ENCODE peak calls at places on chromosomes 7 and 10, in six cellular contexts. One of them, this sample, is unnamed. For H3K36me3, the result is how much of the 10 kb centered on the place peaks cover.

GRCh38 chr10:45442670-45443069 is 68.7 kb downstream of the ALOX5 start:
- DNase-seq in CD8-positive, alpha-beta T cell: no peak
- DNase-seq in HCT116: no peak
- DNase-seq in astrocyte: no peak
- DNase-seq in uterus: no peak
- DNase-seq in thyroid gland: no peak
- DNase-seq in this sample: peak

GRCh38 chr10:117425908-117426566 is 50.8 kb upstream of the PDZD8 start:
- DNase-seq in CD8-positive, alpha-beta T cell: no peak
- DNase-seq in HCT116: no peak
- DNase-seq in astrocyte: no peak
- DNase-seq in uterus: no peak
- DNase-seq in thyroid gland: no peak
- DNase-seq in this sample: peak

GRCh38 chr10:24756283-24756682 is 32.6 kb upstream of the ARHGAP21 start:
- DNase-seq in CD8-positive, alpha-beta T cell: no peak
- DNase-seq in HCT116: no peak
- DNase-seq in astrocyte: no peak
- DNase-seq in uterus: no peak
- DNase-seq in thyroid gland: no peak
- DNase-seq in this sample: no peak

GRCh38 chr10:126663328-126663727 is 7.2 kb downstream of the C10orf90 start:
- DNase-seq in CD8-positive, alpha-beta T cell: peak
- DNase-seq in HCT116: no peak
- DNase-seq in astrocyte: peak
- DNase-seq in uterus: peak
- DNase-seq in thyroid gland: no peak
- DNase-seq in this sample: no peak

GRCh38 chr10:102782698-102783540 is 39.2 kb downstream of the WBP1L start:
- DNase-seq in CD8-positive, alpha-beta T cell: no peak
- DNase-seq in HCT116: no peak
- DNase-seq in astrocyte: peak
- DNase-seq in uterus: peak
- DNase-seq in thyroid gland: peak
- DNase-seq in this sample: peak

GRCh38 chr7:84949067-84949466 is 237.8 kb downstream of the SEMA3D start:
- DNase-seq in CD8-positive, alpha-beta T cell: no peak
- DNase-seq in HCT116: no peak
- DNase-seq in astrocyte: peak
- DNase-seq in uterus: no peak
- DNase-seq in thyroid gland: no peak
- DNase-seq in this sample: no peak

GRCh38 chr10:49418053-49418326 is 22.1 kb upstream of the DRGX start:
- DNase-seq in CD8-positive, alpha-beta T cell: no peak
- DNase-seq in HCT116: no peak
- DNase-seq in astrocyte: no peak
- DNase-seq in uterus: no peak
- DNase-seq in thyroid gland: no peak
- DNase-seq in this sample: no peak

GRCh38 chr10:14362098-14362497 is 31.4 kb upstream of the FRMD4A start:
- DNase-seq in CD8-positive, alpha-beta T cell: no peak
- DNase-seq in HCT116: no peak
- DNase-seq in astrocyte: peak
- DNase-seq in uterus: no peak
- DNase-seq in thyroid gland: no peak
- DNase-seq in this sample: no peak

GRCh38 chr7:80312139-80312661 is 177.6 kb downstream of the GNAI1 start:
- DNase-seq in CD8-positive, alpha-beta T cell: no peak
- DNase-seq in HCT116: no peak
- DNase-seq in astrocyte: peak
- DNase-seq in uterus: no peak
- DNase-seq in thyroid gland: peak
- DNase-seq in this sample: no peak

GRCh38 chr10:10293431-10293830 is 724.2 kb upstream of the CELF2 start:
- DNase-seq in CD8-positive, alpha-beta T cell: no peak
- DNase-seq in HCT116: no peak
- DNase-seq in astrocyte: no peak
- DNase-seq in uterus: peak
- DNase-seq in thyroid gland: no peak
- DNase-seq in this sample: peak

GRCh38 chr7:90424720-90425119 is 21.5 kb downstream of the CLDN12 start:
- DNase-seq in CD8-positive, alpha-beta T cell: no peak
- DNase-seq in HCT116: no peak
- DNase-seq in astrocyte: no peak
- DNase-seq in uterus: no peak
- DNase-seq in thyroid gland: no peak
- DNase-seq in this sample: no peak

GRCh38 chr7:111485981-111486380 is 76.3 kb downstream of the IMMP2L start:
- DNase-seq in CD8-positive, alpha-beta T cell: no peak
- DNase-seq in HCT116: no peak
- DNase-seq in astrocyte: no peak
- DNase-seq in uterus: no peak
- DNase-seq in thyroid gland: no peak
- DNase-seq in this sample: no peak

GRCh38 chr7:7185382-7185989 is 3.1 kb downstream of the C1GALT1 start:
- DNase-seq in CD8-positive, alpha-beta T cell: no peak
- DNase-seq in HCT116: no peak
- DNase-seq in astrocyte: no peak
- DNase-seq in uterus: no peak
- DNase-seq in thyroid gland: peak
- DNase-seq in this sample: peak

GRCh38 chr7:113289140-113289740 is 170.9 kb upstream of the SMIM30 start:
- DNase-seq in CD8-positive, alpha-beta T cell: no peak
- DNase-seq in HCT116: peak
- DNase-seq in astrocyte: peak
- DNase-seq in uterus: no peak
- DNase-seq in thyroid gland: no peak
- DNase-seq in this sample: no peak

GRCh38 chr7:149884541-149884940 is 10.8 kb downstream of the ATP6V0E2 start:
- DNase-seq in CD8-positive, alpha-beta T cell: no peak
- DNase-seq in HCT116: no peak
- DNase-seq in astrocyte: no peak
- DNase-seq in uterus: peak
- DNase-seq in thyroid gland: no peak
- DNase-seq in this sample: peak

GRCh38 chr7:108630002-108630401 is 60.3 kb downstream of the DNAJB9 start:
- DNase-seq in CD8-positive, alpha-beta T cell: no peak
- DNase-seq in HCT116: no peak
- DNase-seq in astrocyte: peak
- DNase-seq in uterus: no peak
- DNase-seq in thyroid gland: peak
- DNase-seq in this sample: no peak

GRCh38 chr7:42065015-42065414 is 172.0 kb downstream of the GLI3 start:
- DNase-seq in CD8-positive, alpha-beta T cell: no peak
- DNase-seq in HCT116: no peak
- DNase-seq in astrocyte: no peak
- DNase-seq in uterus: no peak
- DNase-seq in thyroid gland: no peak
- DNase-seq in this sample: no peak

GRCh38 chr7:134954197-134955082 is 31.9 kb upstream of the AGBL3 start:
- DNase-seq in CD8-positive, alpha-beta T cell: no peak
- DNase-seq in HCT116: peak
- DNase-seq in astrocyte: no peak
- DNase-seq in uterus: no peak
- DNase-seq in thyroid gland: no peak
- DNase-seq in this sample: no peak

GRCh38 chr10:73889014-73889413 is 14.7 kb upstream of the CAMK2G start:
- DNase-seq in CD8-positive, alpha-beta T cell: no peak
- DNase-seq in HCT116: peak
- DNase-seq in astrocyte: peak
- DNase-seq in uterus: peak
- DNase-seq in thyroid gland: peak
- DNase-seq in this sample: peak

GRCh38 chr7:100865372-100865911 is 1.7 kb upstream of the TRIP6 start:
- DNase-seq in CD8-positive, alpha-beta T cell: no peak
- DNase-seq in HCT116: peak
- DNase-seq in astrocyte: peak
- DNase-seq in uterus: no peak
- DNase-seq in thyroid gland: no peak
- DNase-seq in this sample: peak

GRCh38 chr7:80450621-80451308 is 61.1 kb downstream of the GNAT3 start:
- DNase-seq in CD8-positive, alpha-beta T cell: no peak
- DNase-seq in HCT116: no peak
- DNase-seq in astrocyte: peak
- DNase-seq in uterus: no peak
- DNase-seq in thyroid gland: no peak
- DNase-seq in this sample: no peak

GRCh38 chr10:90561666-90562065 is 296.2 kb downstream of the HTR7 start:
- DNase-seq in CD8-positive, alpha-beta T cell: no peak
- DNase-seq in HCT116: no peak
- DNase-seq in astrocyte: peak
- DNase-seq in uterus: no peak
- DNase-seq in thyroid gland: no peak
- DNase-seq in this sample: no peak

GRCh38 chr10:106360870-106361269 is 803.6 kb downstream of the SORCS1 start:
- DNase-seq in CD8-positive, alpha-beta T cell: no peak
- DNase-seq in HCT116: no peak
- DNase-seq in astrocyte: peak
- DNase-seq in uterus: no peak
- DNase-seq in thyroid gland: no peak
- DNase-seq in this sample: no peak

GRCh38 chr10:73955719-73956118 is 42.2 kb upstream of the VCL start:
- DNase-seq in CD8-positive, alpha-beta T cell: no peak
- DNase-seq in HCT116: no peak
- DNase-seq in astrocyte: no peak
- DNase-seq in uterus: no peak
- DNase-seq in thyroid gland: no peak
- DNase-seq in this sample: no peak

GRCh38 chr7:54802841-54803240 is 43.8 kb upstream of the SEC61G start:
- DNase-seq in CD8-positive, alpha-beta T cell: no peak
- DNase-seq in HCT116: no peak
- DNase-seq in astrocyte: peak
- DNase-seq in uterus: no peak
- DNase-seq in thyroid gland: no peak
- DNase-seq in this sample: peak

GRCh38 chr10:118832242-118832651 is 77.5 kb upstream of the CACUL1 start:
- DNase-seq in CD8-positive, alpha-beta T cell: no peak
- DNase-seq in HCT116: no peak
- DNase-seq in astrocyte: no peak
- DNase-seq in uterus: peak
- DNase-seq in thyroid gland: peak
- DNase-seq in this sample: no peak

GRCh38 chr10:123772645-123773508 is 106.7 kb downstream of the GPR26 start:
- DNase-seq in CD8-positive, alpha-beta T cell: no peak
- DNase-seq in HCT116: no peak
- DNase-seq in astrocyte: no peak
- DNase-seq in uterus: no peak
- DNase-seq in thyroid gland: no peak
- DNase-seq in this sample: no peak

GRCh38 chr10:821322-821721 is 110.2 kb downstream of the LARP4B start:
- DNase-seq in CD8-positive, alpha-beta T cell: no peak
- DNase-seq in HCT116: no peak
- DNase-seq in astrocyte: peak
- DNase-seq in uterus: no peak
- DNase-seq in thyroid gland: no peak
- DNase-seq in this sample: no peak
- H3K36me3 ChIP-seq in CD8-positive, alpha-beta T cell: under half
- H3K36me3 ChIP-seq in HCT116: under half
- H3K36me3 ChIP-seq in astrocyte: half or more
- H3K36me3 ChIP-seq in uterus: under half
- H3K36me3 ChIP-seq in thyroid gland: under half
- H3K36me3 ChIP-seq in this sample: half or more

GRCh38 chr7:65609131-65609530 is 235.5 kb downstream of the ZNF92 start:
- DNase-seq in CD8-positive, alpha-beta T cell: no peak
- DNase-seq in HCT116: no peak
- DNase-seq in astrocyte: no peak
- DNase-seq in uterus: no peak
- DNase-seq in thyroid gland: no peak
- DNase-seq in this sample: no peak
- TF ChIP-seq CTCF in CD8-positive, alpha-beta T cell: no peak
- TF ChIP-seq CTCF in HCT116: no peak
- TF ChIP-seq CTCF in astrocyte: no peak
- TF ChIP-seq CTCF in uterus: no peak
- TF ChIP-seq CTCF in thyroid gland: no peak
- TF ChIP-seq CTCF in this sample: no peak

GRCh38 chr10:98420786-98421185 is 5.8 kb upstream of the PYROXD2 start:
- DNase-seq in CD8-positive, alpha-beta T cell: no peak
- DNase-seq in HCT116: no peak
- DNase-seq in astrocyte: no peak
- DNase-seq in uterus: no peak
- DNase-seq in thyroid gland: no peak
- DNase-seq in this sample: peak
- H3K36me3 ChIP-seq in CD8-positive, alpha-beta T cell: under half
- H3K36me3 ChIP-seq in HCT116: under half
- H3K36me3 ChIP-seq in astrocyte: under half
- H3K36me3 ChIP-seq in uterus: under half
- H3K36me3 ChIP-seq in thyroid gland: under half
- H3K36me3 ChIP-seq in this sample: under half

DNA sequence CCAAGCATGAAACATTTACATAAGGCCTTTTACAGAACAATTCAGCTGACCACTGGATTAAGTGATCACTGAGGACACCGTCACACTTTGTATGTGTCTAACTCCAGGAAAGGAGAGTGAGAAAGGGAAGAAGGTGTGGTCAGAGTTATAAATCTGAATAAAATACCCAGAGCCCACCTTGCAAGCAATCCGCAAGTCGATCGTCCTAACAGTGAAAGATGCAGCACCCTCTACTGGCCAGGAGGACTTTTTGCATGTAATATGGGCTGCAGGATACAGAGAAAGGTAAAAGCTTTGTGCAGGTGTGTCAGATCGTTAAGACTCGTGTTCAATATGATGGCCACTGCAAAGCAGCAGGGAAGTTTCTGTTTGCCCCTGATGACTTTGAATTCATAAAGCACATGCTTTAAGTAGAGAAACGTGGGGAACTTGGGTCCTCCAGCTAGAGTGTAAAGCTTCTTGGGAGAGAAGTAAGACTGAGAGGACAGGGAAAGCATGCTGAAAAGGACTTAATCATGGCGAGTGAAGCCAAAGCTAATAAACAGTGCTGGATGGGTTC is 68.5 kb upstream of the BMPER start:
- DNase-seq in CD8-positive, alpha-beta T cell: no peak
- DNase-seq in HCT116: peak
- DNase-seq in astrocyte: no peak
- DNase-seq in uterus: no peak
- DNase-seq in thyroid gland: no peak
- DNase-seq in this sample: no peak
- TF ChIP-seq CTCF in CD8-positive, alpha-beta T cell: no peak
- TF ChIP-seq CTCF in HCT116: no peak
- TF ChIP-seq CTCF in astrocyte: peak
- TF ChIP-seq CTCF in uterus: no peak
- TF ChIP-seq CTCF in thyroid gland: no peak
- TF ChIP-seq CTCF in this sample: peak

GRCh38 chr7:2374830-2375728 is 20.5 kb downstream of the EIF3B start:
- DNase-seq in CD8-positive, alpha-beta T cell: no peak
- DNase-seq in HCT116: no peak
- DNase-seq in astrocyte: no peak
- DNase-seq in uterus: no peak
- DNase-seq in thyroid gland: no peak
- DNase-seq in this sample: peak
- H3K36me3 ChIP-seq in CD8-positive, alpha-beta T cell: half or more
- H3K36me3 ChIP-seq in HCT116: half or more
- H3K36me3 ChIP-seq in astrocyte: half or more
- H3K36me3 ChIP-seq in uterus: under half
- H3K36me3 ChIP-seq in thyroid gland: half or more
- H3K36me3 ChIP-seq in this sample: half or more

This sample was measured in osteoblast.